ENCODE peak calls at places on chromosomes 2 and 18, in eight cellular contexts. D is HFFc6, U is germinal center, P is brain microvascular endothelial cell, H is sigmoid colon, G is body of pancreas, B is neural crest cell, I is left kidney. T is an unnamed sample.

GRCh38 chr18:40371673-40372072 is 1583.4 kb upstream of the PIK3C3 start:
- DNase-seq in D (peak; percentile 0), U (no peak), P (no peak), H (no peak), G (no peak), B (no peak), I (no peak), T (no peak)

GRCh38 chr2:10900216-10901109 is 11.3 kb upstream of the KCNF1 start:
- DNase-seq in D (no peak), U (peak; percentile 24), P (no peak), H (no peak), G (peak; percentile 44), B (peak; percentile 23), I (peak; percentile 36), T (no peak)

GRCh38 chr2:167599228-167599627 is 648.2 kb downstream of the STK39 start:
- DNase-seq in D (no peak), U (no peak), P (no peak), H (no peak), G (no peak), B (no peak), I (no peak), T (no peak)

GRCh38 chr2:121694398-121695178 is 42.1 kb downstream of the NIFK start:
- DNase-seq in D (peak; percentile 57), U (no peak), P (no peak), H (peak; percentile 37), G (no peak), B (no peak), I (no peak), T (no peak)

GRCh38 chr2:4628931-4629565 is 925.7 kb downstream of the DCDC2C start:
- DNase-seq in D (no peak), U (no peak), P (no peak), H (no peak), G (no peak), B (no peak), I (peak; percentile 33), T (no peak)

GRCh38 chr2:152363933-152364332 is 29.0 kb downstream of the FMNL2 start:
- DNase-seq in D (no peak), U (no peak), P (no peak), H (no peak), G (no peak), B (no peak), I (no peak), T (no peak)

GRCh38 chr2:230906471-230907230 is 18.4 kb downstream of the GPR55 start:
- DNase-seq in D (no peak), U (no peak), P (no peak), H (peak; percentile 52), G (no peak), B (no peak), I (no peak), T (no peak)

GRCh38 chr18:7733642-7734041 is 166.5 kb downstream of the PTPRM start:
- DNase-seq in D (no peak), U (no peak), P (no peak), H (no peak), G (no peak), B (no peak), I (no peak), T (no peak)

GRCh38 chr2:160432633-160433032 is 61.0 kb downstream of the RBMS1 start:
- DNase-seq in D (peak; percentile 76), U (no peak), P (peak; percentile 56), H (no peak), G (peak; percentile 24), B (no peak), I (no peak), T (no peak)

GRCh38 chr2:194815475-194815874 is 841.6 kb upstream of the SLC39A10 start:
- DNase-seq in D (no peak), U (no peak), P (no peak), H (no peak), G (no peak), B (no peak), I (no peak), T (no peak)

GRCh38 chr2:45012733-45013132 is 3.5 kb upstream of the SIX2 start:
- DNase-seq in D (no peak), U (no peak), P (no peak), H (no peak), G (no peak), B (no peak), I (no peak), T (no peak)

GRCh38 chr2:71299507-71299906 is 32.1 kb upstream of the ZNF638 start:
- DNase-seq in D (peak; percentile 3), U (peak; percentile 36), P (no peak), H (no peak), G (no peak), B (no peak), I (peak; percentile 58), T (peak; percentile 28)

GRCh38 chr2:68732036-68732435 is 2.6 kb upstream of the ARHGAP25 start:
- DNase-seq in D (no peak), U (no peak), P (no peak), H (no peak), G (no peak), B (no peak), I (no peak), T (no peak)

GRCh38 chr2:240997856-240998705 is at the start of gene SNED1:
- DNase-seq in D (peak; percentile 34), U (peak; percentile 82), P (peak; percentile 66), H (peak; percentile 93), G (peak; percentile 94), B (peak; percentile 76), I (peak; percentile 94), T (peak; percentile 98)

GRCh38 chr2:128745946-128746345 is 427.3 kb upstream of the HS6ST1 start:
- DNase-seq in D (no peak), U (no peak), P (no peak), H (no peak), G (no peak), B (no peak), I (no peak), T (no peak)

GRCh38 chr2:160752475-160753330 is 259.1 kb upstream of the RBMS1 start:
- DNase-seq in D (peak; percentile 39), U (no peak), P (peak; percentile 74), H (no peak), G (no peak), B (no peak), I (no peak), T (peak; percentile 26)

GRCh38 chr18:45416168-45416567 is 199.1 kb upstream of the SLC14A2 start:
- DNase-seq in D (peak; percentile 13), U (no peak), P (no peak), H (no peak), G (peak; percentile 30), B (no peak), I (peak; percentile 96), T (no peak)

GRCh38 chr2:194723446-194723845 is 933.6 kb upstream of the SLC39A10 start:
- DNase-seq in D (no peak), U (no peak), P (no peak), H (no peak), G (no peak), B (no peak), I (no peak), T (no peak)

GRCh38 chr2:100940240-100940639 is 61.8 kb upstream of the RPL31 start:
- DNase-seq in D (no peak), U (no peak), P (no peak), H (no peak), G (no peak), B (no peak), I (no peak), T (no peak)